ENCODE peak calls at places on chromosomes 5 and 9, in eight cellular contexts. One of them, this sample, is unnamed.

GRCh38 chr9:35510745-35511428 is 21.0 kb downstream of the RUSC2 start:
- DNase-seq in colonic mucosa: peak; percentile 77
- DNase-seq in HCT116: peak; percentile 73
- DNase-seq in CD8-positive, alpha-beta memory T cell: no peak
- DNase-seq in tibial artery: peak; percentile 95
- DNase-seq in brain microvascular endothelial cell: peak; percentile 89
- DNase-seq in GM12878: no peak
- DNase-seq in kidney epithelial cell: peak; percentile 67
- DNase-seq in this sample: peak; percentile 99

GRCh38 chr9:132090771-132091170 is 11.1 kb upstream of the MED27 start:
- DNase-seq in brain microvascular endothelial cell: peak; percentile 17
- DNase-seq in HCT116: no peak
- DNase-seq in kidney epithelial cell: no peak
- DNase-seq in tibial artery: no peak
- DNase-seq in CD8-positive, alpha-beta memory T cell: no peak
- DNase-seq in colonic mucosa: no peak
- DNase-seq in GM12878: no peak
- DNase-seq in this sample: no peak

GRCh38 chr9:26033346-26033745 is 355.1 kb upstream of the TUSC1 start:
- DNase-seq in HCT116: no peak
- DNase-seq in colonic mucosa: no peak
- DNase-seq in brain microvascular endothelial cell: peak; percentile 5
- DNase-seq in CD8-positive, alpha-beta memory T cell: no peak
- DNase-seq in kidney epithelial cell: no peak
- DNase-seq in tibial artery: no peak
- DNase-seq in GM12878: no peak
- DNase-seq in this sample: no peak

GRCh38 chr9:30723656-30724055 is 1660.8 kb upstream of the ACO1 start:
- DNase-seq in HCT116: no peak
- DNase-seq in kidney epithelial cell: peak; percentile 19
- DNase-seq in tibial artery: no peak
- DNase-seq in GM12878: no peak
- DNase-seq in brain microvascular endothelial cell: no peak
- DNase-seq in colonic mucosa: no peak
- DNase-seq in CD8-positive, alpha-beta memory T cell: no peak
- DNase-seq in this sample: no peak

GRCh38 chr5:116651653-116652052 is 77.0 kb upstream of the SEMA6A start:
- DNase-seq in kidney epithelial cell: no peak
- DNase-seq in HCT116: no peak
- DNase-seq in GM12878: no peak
- DNase-seq in tibial artery: no peak
- DNase-seq in CD8-positive, alpha-beta memory T cell: no peak
- DNase-seq in brain microvascular endothelial cell: no peak
- DNase-seq in colonic mucosa: no peak
- DNase-seq in this sample: no peak

GRCh38 chr5:133295520-133295919 is 243.7 kb downstream of the HSPA4 start:
- DNase-seq in kidney epithelial cell: no peak
- DNase-seq in tibial artery: no peak
- DNase-seq in GM12878: no peak
- DNase-seq in colonic mucosa: no peak
- DNase-seq in HCT116: no peak
- DNase-seq in CD8-positive, alpha-beta memory T cell: no peak
- DNase-seq in brain microvascular endothelial cell: peak; percentile 12
- DNase-seq in this sample: no peak

GRCh38 chr5:38431242-38431853 is 125.1 kb downstream of the LIFR start:
- DNase-seq in CD8-positive, alpha-beta memory T cell: no peak
- DNase-seq in kidney epithelial cell: no peak
- DNase-seq in GM12878: no peak
- DNase-seq in brain microvascular endothelial cell: no peak
- DNase-seq in tibial artery: no peak
- DNase-seq in colonic mucosa: no peak
- DNase-seq in HCT116: no peak
- DNase-seq in this sample: no peak

GRCh38 chr5:156155638-156156037 is 171.3 kb upstream of the SGCD start:
- DNase-seq in tibial artery: no peak
- DNase-seq in HCT116: no peak
- DNase-seq in kidney epithelial cell: peak; percentile 55
- DNase-seq in CD8-positive, alpha-beta memory T cell: no peak
- DNase-seq in colonic mucosa: peak; percentile 48
- DNase-seq in GM12878: no peak
- DNase-seq in brain microvascular endothelial cell: no peak
- DNase-seq in this sample: no peak

GRCh38 chr9:124576751-124577150 is 69.6 kb upstream of the NR5A1 start:
- DNase-seq in GM12878: no peak
- DNase-seq in tibial artery: no peak
- DNase-seq in CD8-positive, alpha-beta memory T cell: no peak
- DNase-seq in brain microvascular endothelial cell: no peak
- DNase-seq in kidney epithelial cell: no peak
- DNase-seq in colonic mucosa: no peak
- DNase-seq in HCT116: no peak
- DNase-seq in this sample: no peak

GRCh38 chr9:87107072-87107471 is 159.8 kb upstream of the GAS1 start:
- DNase-seq in tibial artery: no peak
- DNase-seq in brain microvascular endothelial cell: no peak
- DNase-seq in GM12878: no peak
- DNase-seq in kidney epithelial cell: peak; percentile 55
- DNase-seq in colonic mucosa: no peak
- DNase-seq in CD8-positive, alpha-beta memory T cell: no peak
- DNase-seq in HCT116: no peak
- DNase-seq in this sample: no peak

GRCh38 chr5:176536132-176536901 is 885 bp downstream of the RNF44 start:
- DNase-seq in colonic mucosa: peak; percentile 84
- DNase-seq in GM12878: no peak
- DNase-seq in brain microvascular endothelial cell: peak; percentile 80
- DNase-seq in CD8-positive, alpha-beta memory T cell: peak; percentile 83
- DNase-seq in kidney epithelial cell: no peak
- DNase-seq in tibial artery: peak; percentile 88
- DNase-seq in HCT116: no peak
- DNase-seq in this sample: no peak

GRCh38 chr9:134720796-134721195 is 79.2 kb downstream of the COL5A1 start:
- DNase-seq in CD8-positive, alpha-beta memory T cell: no peak
- DNase-seq in kidney epithelial cell: no peak
- DNase-seq in tibial artery: no peak
- DNase-seq in colonic mucosa: no peak
- DNase-seq in HCT116: no peak
- DNase-seq in GM12878: no peak
- DNase-seq in brain microvascular endothelial cell: no peak
- DNase-seq in this sample: no peak

GRCh38 chr5:68416714-68417113 is 201.2 kb downstream of the PIK3R1 start:
- DNase-seq in CD8-positive, alpha-beta memory T cell: no peak
- DNase-seq in kidney epithelial cell: no peak
- DNase-seq in tibial artery: no peak
- DNase-seq in brain microvascular endothelial cell: no peak
- DNase-seq in GM12878: no peak
- DNase-seq in HCT116: no peak
- DNase-seq in colonic mucosa: no peak
- DNase-seq in this sample: no peak

GRCh38 chr9:2418619-2419018 is 203.0 kb upstream of the VLDLR start:
- DNase-seq in GM12878: no peak
- DNase-seq in colonic mucosa: no peak
- DNase-seq in CD8-positive, alpha-beta memory T cell: no peak
- DNase-seq in HCT116: no peak
- DNase-seq in tibial artery: no peak
- DNase-seq in kidney epithelial cell: no peak
- DNase-seq in brain microvascular endothelial cell: peak; percentile 39
- DNase-seq in this sample: no peak

GRCh38 chr9:112338561-112338960 is 5.1 kb upstream of the PTBP3 start:
- DNase-seq in brain microvascular endothelial cell: peak; percentile 73
- DNase-seq in kidney epithelial cell: peak; percentile 59
- DNase-seq in HCT116: peak; percentile 66
- DNase-seq in colonic mucosa: no peak
- DNase-seq in tibial artery: no peak
- DNase-seq in GM12878: no peak
- DNase-seq in CD8-positive, alpha-beta memory T cell: no peak
- DNase-seq in this sample: no peak

GRCh38 chr5:158838788-158839187 is 260.9 kb downstream of the EBF1 start:
- DNase-seq in HCT116: no peak
- DNase-seq in colonic mucosa: no peak
- DNase-seq in brain microvascular endothelial cell: no peak
- DNase-seq in kidney epithelial cell: no peak
- DNase-seq in CD8-positive, alpha-beta memory T cell: no peak
- DNase-seq in tibial artery: no peak
- DNase-seq in GM12878: no peak
- DNase-seq in this sample: no peak
- H3K36me3 ChIP-seq in HCT116: no peaks in the 10 kb centered on the region
- H3K36me3 ChIP-seq in colonic mucosa: no peaks in the 10 kb centered on the region
- H3K36me3 ChIP-seq in brain microvascular endothelial cell: no peaks in the 10 kb centered on the region
- H3K36me3 ChIP-seq in kidney epithelial cell: no peaks in the 10 kb centered on the region
- H3K36me3 ChIP-seq in CD8-positive, alpha-beta memory T cell: no peaks in the 10 kb centered on the region
- H3K36me3 ChIP-seq in tibial artery: no peaks in the 10 kb centered on the region
- H3K36me3 ChIP-seq in GM12878: no peaks in the 10 kb centered on the region
- H3K36me3 ChIP-seq in this sample: no peaks in the 10 kb centered on the region

GRCh38 chr5:168647083-168647482 is 67.9 kb upstream of the PANK3 start:
- DNase-seq in kidney epithelial cell: peak; percentile 18
- DNase-seq in GM12878: no peak
- DNase-seq in HCT116: no peak
- DNase-seq in colonic mucosa: no peak
- DNase-seq in brain microvascular endothelial cell: no peak
- DNase-seq in CD8-positive, alpha-beta memory T cell: no peak
- DNase-seq in tibial artery: no peak
- DNase-seq in this sample: peak; percentile 19
- H3K36me3 ChIP-seq in kidney epithelial cell: no peaks in the 10 kb centered on the region
- H3K36me3 ChIP-seq in GM12878: no peaks in the 10 kb centered on the region
- H3K36me3 ChIP-seq in HCT116: no peaks in the 10 kb centered on the region
- H3K36me3 ChIP-seq in colonic mucosa: no peaks in the 10 kb centered on the region
- H3K36me3 ChIP-seq in brain microvascular endothelial cell: no peaks in the 10 kb centered on the region
- H3K36me3 ChIP-seq in CD8-positive, alpha-beta memory T cell: no peaks in the 10 kb centered on the region
- H3K36me3 ChIP-seq in tibial artery: no peaks in the 10 kb centered on the region
- H3K36me3 ChIP-seq in this sample: no peaks in the 10 kb centered on the region

DNA sequence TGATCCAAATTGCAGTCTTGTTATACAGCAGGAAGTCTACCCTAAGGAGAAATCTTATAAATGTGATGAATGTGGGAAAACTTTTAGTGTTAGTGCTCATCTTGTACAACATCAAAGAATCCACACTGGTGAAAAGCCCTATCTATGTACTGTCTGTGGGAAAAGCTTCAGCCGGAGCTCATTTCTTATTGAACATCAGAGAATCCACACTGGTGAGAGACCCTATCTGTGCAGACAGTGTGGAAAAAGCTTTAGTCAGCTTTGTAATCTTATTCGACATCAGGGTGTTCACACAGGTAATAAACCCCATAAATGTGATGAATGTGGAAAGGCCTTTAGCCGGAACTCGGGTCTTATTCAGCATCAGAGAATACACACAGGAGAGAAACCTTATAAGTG is 10.4 kb downstream of the ZNF189 start:
- DNase-seq in tibial artery: no peak
- DNase-seq in colonic mucosa: no peak
- DNase-seq in GM12878: no peak
- DNase-seq in brain microvascular endothelial cell: no peak
- DNase-seq in HCT116: no peak
- DNase-seq in kidney epithelial cell: no peak
- DNase-seq in CD8-positive, alpha-beta memory T cell: no peak
- DNase-seq in this sample: no peak
- H3K36me3 ChIP-seq in tibial artery: peaks cover 89% of the 10 kb centered on the region
- H3K36me3 ChIP-seq in colonic mucosa: peaks cover 38% of the 10 kb centered on the region
- H3K36me3 ChIP-seq in GM12878: peaks cover 26% of the 10 kb centered on the region
- H3K36me3 ChIP-seq in brain microvascular endothelial cell: peaks cover 53% of the 10 kb centered on the region
- H3K36me3 ChIP-seq in HCT116: peaks cover 42% of the 10 kb centered on the region
- H3K36me3 ChIP-seq in kidney epithelial cell: peaks cover 7% of the 10 kb centered on the region
- H3K36me3 ChIP-seq in CD8-positive, alpha-beta memory T cell: peaks cover 41% of the 10 kb centered on the region
- H3K36me3 ChIP-seq in this sample: peaks cover 11% of the 10 kb centered on the region

DNA sequence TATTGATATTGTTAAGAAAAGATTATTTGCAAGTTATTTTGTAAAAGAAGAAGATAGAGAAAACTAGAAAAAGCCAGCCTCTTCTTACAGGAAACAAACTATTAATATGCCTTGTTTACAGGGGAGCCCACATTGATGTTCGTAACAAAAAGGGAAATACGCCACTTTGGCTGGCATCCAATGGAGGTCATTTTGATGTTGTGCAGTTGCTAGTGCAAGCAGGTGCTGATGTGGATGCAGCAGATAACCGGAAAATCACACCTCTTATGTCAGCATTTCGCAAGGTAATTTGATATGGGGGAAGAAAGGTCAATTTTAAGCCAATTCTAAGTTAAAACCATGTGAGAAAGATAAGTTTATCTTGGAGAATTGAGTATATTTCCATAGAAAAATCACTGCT is 37.6 kb upstream of the EIF4EBP3 start:
- DNase-seq in kidney epithelial cell: no peak
- DNase-seq in colonic mucosa: no peak
- DNase-seq in GM12878: no peak
- DNase-seq in CD8-positive, alpha-beta memory T cell: no peak
- DNase-seq in brain microvascular endothelial cell: no peak
- DNase-seq in tibial artery: no peak
- DNase-seq in HCT116: no peak
- DNase-seq in this sample: no peak
- H3K36me3 ChIP-seq in kidney epithelial cell: peaks cover 3% of the 10 kb centered on the region
- H3K36me3 ChIP-seq in colonic mucosa: peaks cover 13% of the 10 kb centered on the region
- H3K36me3 ChIP-seq in GM12878: peaks cover 27% of the 10 kb centered on the region
- H3K36me3 ChIP-seq in CD8-positive, alpha-beta memory T cell: peaks cover 63% of the 10 kb centered on the region
- H3K36me3 ChIP-seq in brain microvascular endothelial cell: peaks cover 22% of the 10 kb centered on the region
- H3K36me3 ChIP-seq in tibial artery: peaks cover 58% of the 10 kb centered on the region
- H3K36me3 ChIP-seq in HCT116: peaks cover 25% of the 10 kb centered on the region
- H3K36me3 ChIP-seq in this sample: peaks cover 10% of the 10 kb centered on the region

DNA sequence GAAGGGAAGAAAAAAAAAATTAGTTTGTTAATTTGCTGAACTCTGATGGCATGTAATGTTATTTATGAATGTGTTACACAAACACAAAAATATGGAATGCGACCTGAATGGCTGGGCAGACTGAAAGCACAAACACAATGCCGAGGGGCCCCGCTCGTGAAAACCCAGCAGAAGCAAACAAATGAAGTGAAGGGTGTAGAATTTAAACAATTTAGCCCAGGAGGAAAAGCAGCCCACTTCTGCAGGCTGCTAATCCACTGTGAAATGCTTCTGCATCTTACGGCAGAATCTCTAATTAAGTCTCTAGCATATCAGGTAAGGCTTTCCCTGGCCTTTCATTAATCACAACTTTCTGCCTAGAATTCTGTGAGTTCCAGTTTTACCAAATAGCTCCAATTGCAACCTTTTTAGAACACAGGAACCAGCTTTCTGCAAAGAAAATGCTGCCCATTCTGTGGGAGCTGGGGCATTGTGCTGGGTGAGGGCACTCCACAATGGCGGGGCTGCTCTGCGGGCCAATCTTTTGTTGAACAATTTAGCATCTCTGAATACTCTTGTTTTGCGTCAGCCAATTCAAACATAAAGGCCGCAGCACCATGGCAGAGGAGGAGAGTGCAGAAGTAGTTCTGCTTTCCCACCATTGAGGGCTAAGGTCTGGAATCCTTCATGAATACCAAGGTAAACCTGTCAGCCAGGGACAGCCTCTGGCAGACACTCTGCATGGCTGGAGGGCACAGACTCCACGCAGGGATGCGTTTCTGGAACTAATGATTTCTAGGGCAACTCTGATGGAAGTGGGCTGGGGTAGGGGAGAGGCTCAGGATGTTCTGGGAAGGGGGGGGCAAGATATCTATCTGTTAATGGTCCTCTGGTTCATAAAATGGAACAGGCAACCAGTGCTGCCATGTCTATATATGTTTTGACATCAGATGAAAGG is 66.3 kb downstream of the PTCH1 start:
- DNase-seq in GM12878: no peak
- DNase-seq in HCT116: no peak
- DNase-seq in kidney epithelial cell: no peak
- DNase-seq in CD8-positive, alpha-beta memory T cell: no peak
- DNase-seq in tibial artery: no peak
- DNase-seq in colonic mucosa: no peak
- DNase-seq in brain microvascular endothelial cell: no peak
- DNase-seq in this sample: no peak
- H3K36me3 ChIP-seq in GM12878: peaks cover 14% of the 10 kb centered on the region
- H3K36me3 ChIP-seq in HCT116: no peaks in the 10 kb centered on the region
- H3K36me3 ChIP-seq in kidney epithelial cell: peaks cover 4% of the 10 kb centered on the region
- H3K36me3 ChIP-seq in CD8-positive, alpha-beta memory T cell: peaks cover 30% of the 10 kb centered on the region
- H3K36me3 ChIP-seq in tibial artery: peaks cover 86% of the 10 kb centered on the region
- H3K36me3 ChIP-seq in colonic mucosa: no peaks in the 10 kb centered on the region
- H3K36me3 ChIP-seq in brain microvascular endothelial cell: no peaks in the 10 kb centered on the region
- H3K36me3 ChIP-seq in this sample: peaks cover 14% of the 10 kb centered on the region

GRCh38 chr5:665956-666711 is 27.0 kb downstream of the TPPP start:
- DNase-seq in kidney epithelial cell: no peak
- DNase-seq in HCT116: no peak
- DNase-seq in CD8-positive, alpha-beta memory T cell: no peak
- DNase-seq in colonic mucosa: no peak
- DNase-seq in brain microvascular endothelial cell: no peak
- DNase-seq in tibial artery: no peak
- DNase-seq in GM12878: no peak
- DNase-seq in this sample: no peak
- H3K36me3 ChIP-seq in kidney epithelial cell: no peaks in the 10 kb centered on the region
- H3K36me3 ChIP-seq in HCT116: peaks cover 3% of the 10 kb centered on the region
- H3K36me3 ChIP-seq in CD8-positive, alpha-beta memory T cell: no peaks in the 10 kb centered on the region
- H3K36me3 ChIP-seq in colonic mucosa: no peaks in the 10 kb centered on the region
- H3K36me3 ChIP-seq in brain microvascular endothelial cell: peaks cover 2% of the 10 kb centered on the region
- H3K36me3 ChIP-seq in tibial artery: peaks cover 23% of the 10 kb centered on the region
- H3K36me3 ChIP-seq in GM12878: no peaks in the 10 kb centered on the region
- H3K36me3 ChIP-seq in this sample: peaks cover 1% of the 10 kb centered on the region

This sample was measured in BJ.